ENCODE peak calls at places on chromosomes 5 and 9, in five cellular contexts. G is Calu3; F is GDM1; T is heart right ventricle; Y is stimulated activated CD4-positive, alpha-beta T cell treated with anti-CD3 and anti-CD28 coated beads, Interleukin-15, amount 100 ng/mL, for 1 hour. L is an unnamed sample.

GRCh38 chr5:25516136-25516535 is 871.4 kb upstream of the CDH10 start:
- DNase-seq in G (no peak), Y (no peak), T (no peak), F (no peak), L (no peak)

GRCh38 chr9:22079873-22080341 is 70.8 kb upstream of the CDKN2B start:
- DNase-seq in G (peak), T (peak), F (no peak), Y (no peak), L (no peak)

GRCh38 chr9:134491436-134491835 is 150.2 kb upstream of the COL5A1 start:
- DNase-seq in G (no peak), F (no peak), Y (no peak), T (no peak), L (no peak)

GRCh38 chr9:97770808-97771372 is 73.8 kb upstream of the XPA start:
- DNase-seq in T (no peak), G (no peak), Y (no peak), F (no peak), L (no peak)

GRCh38 chr9:133584559-133585476 is 24.4 kb downstream of the FAM163B start:
- DNase-seq in G (no peak), F (no peak), T (no peak), Y (no peak), L (peak)

GRCh38 chr5:71996789-71997188 is 110.5 kb upstream of the MAP1B start:
- DNase-seq in G (no peak), F (no peak), Y (no peak), T (no peak), L (no peak)

GRCh38 chr5:98927242-98927987 is 1.4 kb downstream of the CHD1 start:
- DNase-seq in T (peak), G (peak), F (peak), Y (peak), L (peak)

GRCh38 chr9:69877852-69878507 is 57.4 kb downstream of the CFAP95 start:
- DNase-seq in T (no peak), Y (no peak), F (peak), G (no peak), L (peak)

GRCh38 chr5:154370119-154370518 is 75.7 kb upstream of the SAP30L start:
- DNase-seq in F (no peak), Y (no peak), T (no peak), G (no peak), L (no peak)